ENCODE peak calls at places on chromosomes 6 and 20, in six cellular contexts. Q, L, H, F, S and M are unnamed samples.

GRCh38 chr20:531608-532007 is 12.0 kb downstream of the CSNK2A1 start:
- DNase-seq in Q (no peak), L (no peak), H (no peak), F (no peak), S (no peak), M (no peak)

GRCh38 chr20:20452254-20452676 is 84.4 kb downstream of the INSM1 start:
- DNase-seq in Q (no peak), L (peak; percentile 63), H (no peak), F (no peak), S (no peak), M (no peak)

GRCh38 chr20:43590036-43590391 is 723 bp upstream of the IFT52 start:
- DNase-seq in Q (no peak), L (no peak), H (peak; percentile 24), F (no peak), S (peak; percentile 61), M (no peak)

GRCh38 chr20:50756447-50756846 is 25.1 kb downstream of the PARD6B start:
- DNase-seq in Q (no peak), L (no peak), H (no peak), F (no peak), S (no peak), M (no peak)

GRCh38 chr6:138440296-138440695 is 36.3 kb downstream of the HEBP2 start:
- DNase-seq in Q (no peak), L (no peak), H (no peak), F (no peak), S (no peak), M (no peak)

GRCh38 chr6:154500769-154501171 is 9.7 kb downstream of the CNKSR3 start:
- DNase-seq in Q (no peak), L (no peak), H (no peak), F (no peak), S (no peak), M (no peak)

GRCh38 chr6:133241901-133242760 is 974 bp downstream of the EYA4 start:
- DNase-seq in Q (no peak), L (no peak), H (no peak), F (no peak), S (peak; percentile 62), M (no peak)

GRCh38 chr6:26124550-26125014 is 37.4 kb downstream of the HFE start:
- DNase-seq in Q (no peak), L (no peak), H (no peak), F (no peak), S (no peak), M (no peak)

GRCh38 chr6:125821825-125822281 is 31.1 kb downstream of the NCOA7 start:
- DNase-seq in Q (no peak), L (no peak), H (no peak), F (peak; percentile 62), S (no peak), M (peak; percentile 74)

GRCh38 chr6:166275714-166276166 is 32.5 kb downstream of the PRR18 start:
- DNase-seq in Q (no peak), L (no peak), H (peak; percentile 77), F (no peak), S (peak; percentile 78), M (no peak)

GRCh38 chr20:40524071-40524470 is 165.0 kb downstream of the MAFB start:
- DNase-seq in Q (no peak), L (no peak), H (no peak), F (no peak), S (no peak), M (no peak)

GRCh38 chr6:142045380-142046270 is 87.1 kb upstream of the GJE1 start:
- DNase-seq in Q (no peak), L (no peak), H (no peak), F (no peak), S (no peak), M (no peak)

GRCh38 chr6:26538572-26538902 is 371 bp downstream of the HMGN4 start:
- DNase-seq in Q (no peak), L (no peak), H (no peak), F (no peak), S (no peak), M (no peak)

GRCh38 chr6:36642913-36643817 is 35.3 kb upstream of the CDKN1A start:
- DNase-seq in Q (peak; percentile 65), L (no peak), H (peak; percentile 96), F (peak; percentile 47), S (peak; percentile 96), M (peak; percentile 67)

GRCh38 chr6:112839525-112839961 is 492.4 kb downstream of the RFPL4B start:
- DNase-seq in Q (peak; percentile 44), L (no peak), H (no peak), F (no peak), S (no peak), M (no peak)

GRCh38 chr6:1527098-1527497 is 82.6 kb upstream of the FOXC1 start:
- DNase-seq in Q (peak; percentile 33), L (no peak), H (no peak), F (no peak), S (no peak), M (no peak)

GRCh38 chr6:1526689-1527088 is 83.0 kb upstream of the FOXC1 start:
- DNase-seq in Q (no peak), L (no peak), H (no peak), F (no peak), S (no peak), M (no peak)

GRCh38 chr6:1522779-1523178 is 86.9 kb upstream of the FOXC1 start:
- DNase-seq in Q (no peak), L (no peak), H (no peak), F (no peak), S (no peak), M (no peak)

GRCh38 chr6:1525364-1526038 is 84.2 kb upstream of the FOXC1 start:
- DNase-seq in Q (no peak), L (no peak), H (no peak), F (no peak), S (no peak), M (no peak)

DNA sequence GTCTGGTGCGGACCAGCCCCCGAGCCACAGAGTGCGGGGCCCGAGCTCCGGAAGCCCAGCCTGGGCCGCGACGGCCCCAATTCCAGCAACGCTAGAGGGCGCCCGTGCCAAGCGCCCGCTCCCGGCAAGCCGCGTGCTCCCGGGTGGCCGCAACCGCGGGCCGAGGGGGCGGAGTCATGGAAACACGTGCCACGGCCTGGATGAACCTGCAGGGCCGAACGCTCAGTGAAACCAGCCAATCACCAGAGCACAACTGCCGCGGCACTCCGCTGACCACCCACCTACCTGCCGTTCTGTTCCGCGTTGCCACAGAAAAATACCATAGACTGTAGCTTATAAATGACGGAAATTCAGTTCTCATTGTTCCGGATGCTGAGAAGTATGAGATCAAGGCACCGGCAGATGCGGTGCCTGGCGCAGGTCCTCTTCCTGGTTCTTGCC is 85.7 kb upstream of the FOXC1 start:
- DNase-seq in Q (peak; percentile 10), L (no peak), H (peak; percentile 66), F (no peak), S (no peak), M (peak; percentile 30)
- H3K4me3 ChIP-seq in Q (peak overlapping the region; percentile 15), L (no peak overlapping the region), H (no peak overlapping the region), F (peak overlapping the region; percentile 42), S (peak overlapping the region; percentile 8), M (no peak overlapping the region)

DNA sequence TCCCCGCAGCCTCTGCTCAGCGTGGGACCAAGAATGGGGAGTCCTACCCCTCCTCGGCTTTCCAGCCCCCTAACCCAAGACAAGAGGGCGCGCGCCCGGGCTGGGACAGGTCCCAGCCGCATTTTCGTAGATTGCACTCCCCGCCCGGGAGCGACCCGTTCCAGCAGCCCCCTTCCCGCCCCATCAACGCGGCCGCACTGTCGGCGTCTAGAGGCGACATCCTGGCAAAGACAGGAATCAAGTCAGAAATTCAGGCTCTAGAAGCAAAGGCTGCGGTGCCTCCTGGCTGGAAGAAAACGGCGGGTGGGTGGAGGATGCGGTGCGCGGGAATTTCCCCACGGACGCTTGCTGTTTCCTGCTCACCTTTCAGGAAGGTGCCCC is 957 bp downstream of the PROKR2 start:
- DNase-seq in Q (no peak), L (no peak), H (no peak), F (no peak), S (no peak), M (no peak)
- H3K4me3 ChIP-seq in Q (no peak overlapping the region), L (no peak overlapping the region), H (no peak overlapping the region), F (no peak overlapping the region), S (no peak overlapping the region), M (no peak overlapping the region)

DNA sequence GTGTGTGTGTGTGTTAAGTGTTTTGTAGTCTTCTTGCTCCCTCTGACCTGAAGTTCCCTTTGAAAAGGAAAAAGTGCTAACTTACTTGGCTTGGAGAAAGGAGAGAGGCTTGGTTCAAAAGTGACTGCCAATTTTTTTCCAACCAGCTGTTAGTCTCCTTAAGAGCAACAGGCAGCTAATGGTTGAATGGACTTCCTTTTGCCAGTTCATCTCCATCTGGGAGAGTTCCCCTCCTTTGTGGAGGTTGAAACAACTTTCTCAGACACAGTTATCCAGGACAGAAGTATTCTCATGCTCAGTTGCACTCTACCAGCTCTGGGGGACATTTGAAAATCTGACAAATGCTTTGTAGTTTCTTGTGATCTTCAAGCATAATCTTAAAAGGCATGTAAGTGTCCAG is 4.5 kb downstream of the RIPOR2 start:
- DNase-seq in Q (no peak), L (no peak), H (no peak), F (no peak), S (no peak), M (no peak)
- H3K4me3 ChIP-seq in Q (no peak overlapping the region), L (peak overlapping the region; percentile 74), H (no peak overlapping the region), F (no peak overlapping the region), S (no peak overlapping the region), M (no peak overlapping the region)

GRCh38 chr6:43477235-43478007 is at the start of gene TJAP1:
- DNase-seq in Q (peak; percentile 39), L (peak; percentile 36), H (peak; percentile 96), F (peak; percentile 73), S (peak; percentile 96), M (no peak)

GRCh38 chr6:43472515-43472914 is 4.9 kb upstream of the TJAP1 start:
- DNase-seq in Q (no peak), L (no peak), H (no peak), F (no peak), S (no peak), M (no peak)

GRCh38 chr6:43475506-43475905 is 1.9 kb upstream of the TJAP1 start:
- DNase-seq in Q (no peak), L (no peak), H (no peak), F (no peak), S (no peak), M (no peak)

GRCh38 chr6:43478008-43478372 is 620 bp downstream of the TJAP1 start:
- DNase-seq in Q (no peak), L (no peak), H (no peak), F (no peak), S (no peak), M (no peak)

GRCh38 chr6:43476744-43477143 is 626 bp upstream of the TJAP1 start:
- DNase-seq in Q (no peak), L (no peak), H (no peak), F (no peak), S (no peak), M (no peak)
- H3K4me3 ChIP-seq in Q (peak overlapping the region; percentile 80), L (peak overlapping the region; percentile 91), H (no peak overlapping the region), F (peak overlapping the region; percentile 91), S (peak overlapping the region; percentile 82), M (peak overlapping the region; percentile 85)